ENCODE peak calls at places on chromosome 1, in four cellular contexts. V is astrocyte, T is PC-3, H is neuronal stem cell. N is an unnamed sample. For H3K36me3, the result is how much of the 10 kb centered on the place peaks cover.

GRCh38 chr1:164667600-164667999 is 108.6 kb downstream of the PBX1 start:
- DNase-seq in V (no peak), T (no peak), H (no peak), N (no peak)

GRCh38 chr1:89998306-89998705 is 3.4 kb downstream of the ZNF326 start:
- DNase-seq in V (peak), T (no peak), H (no peak), N (no peak)

GRCh38 chr1:160837558-160838205 is 25.0 kb downstream of the CD244 start:
- DNase-seq in V (peak), T (peak), H (peak), N (no peak)

GRCh38 chr1:188670837-188671236 is 1806.8 kb downstream of the BRINP3 start:
- DNase-seq in V (peak), T (peak), H (no peak), N (no peak)

GRCh38 chr1:39381839-39382238 is 109.6 kb upstream of the BMP8A start:
- DNase-seq in V (peak), T (no peak), H (no peak), N (no peak)

GRCh38 chr1:214380418-214380817 is 99.5 kb downstream of the SMYD2 start:
- DNase-seq in V (peak), T (peak), H (no peak), N (no peak)

GRCh38 chr1:18385239-18385790 is 95.4 kb upstream of the KLHDC7A start:
- DNase-seq in V (no peak), T (no peak), H (no peak), N (no peak)

GRCh38 chr1:46568614-46569013 is 17.2 kb upstream of the KNCN start:
- DNase-seq in V (no peak), T (no peak), H (no peak), N (no peak)

GRCh38 chr1:76669146-76669545 is 198.1 kb upstream of the ST6GALNAC5 start:
- DNase-seq in V (no peak), T (no peak), H (no peak), N (no peak)

GRCh38 chr1:24390924-24391782 is 22.4 kb downstream of the STPG1 start:
- DNase-seq in V (peak), T (peak), H (peak), N (no peak)
- H3K9ac ChIP-seq in V (peak), T (peak), H (no peak), N (peak)

GRCh38 chr1:30874176-30874575 is 34.4 kb downstream of the SDC3 start:
- DNase-seq in V (no peak), T (no peak), H (no peak), N (no peak)

GRCh38 chr1:30870656-30871055 is 37.9 kb downstream of the SDC3 start:
- DNase-seq in V (no peak), T (no peak), H (no peak), N (no peak)

GRCh38 chr1:30872033-30872947 is 36.3 kb downstream of the SDC3 start:
- DNase-seq in V (no peak), T (no peak), H (no peak), N (no peak)

GRCh38 chr1:30871276-30871871 is 37.2 kb downstream of the SDC3 start:
- DNase-seq in V (no peak), T (no peak), H (no peak), N (no peak)

GRCh38 chr1:30872948-30873263 is 35.7 kb downstream of the SDC3 start:
- DNase-seq in V (no peak), T (no peak), H (no peak), N (no peak)
- H3K36me3 ChIP-seq in V (under half), T (under half), H (half or more), N (under half)

GRCh38 chr1:178052650-178053461 is 41.0 kb upstream of the RASAL2 start:
- DNase-seq in V (peak), T (no peak), H (no peak), N (no peak)

GRCh38 chr1:178055093-178055492 is 38.8 kb upstream of the RASAL2 start:
- DNase-seq in V (no peak), T (peak), H (no peak), N (no peak)

GRCh38 chr1:178057131-178057765 is 36.7 kb upstream of the RASAL2 start:
- DNase-seq in V (no peak), T (no peak), H (no peak), N (no peak)

GRCh38 chr1:178057863-178058576 is 35.9 kb upstream of the RASAL2 start:
- DNase-seq in V (peak), T (no peak), H (no peak), N (no peak)

DNA sequence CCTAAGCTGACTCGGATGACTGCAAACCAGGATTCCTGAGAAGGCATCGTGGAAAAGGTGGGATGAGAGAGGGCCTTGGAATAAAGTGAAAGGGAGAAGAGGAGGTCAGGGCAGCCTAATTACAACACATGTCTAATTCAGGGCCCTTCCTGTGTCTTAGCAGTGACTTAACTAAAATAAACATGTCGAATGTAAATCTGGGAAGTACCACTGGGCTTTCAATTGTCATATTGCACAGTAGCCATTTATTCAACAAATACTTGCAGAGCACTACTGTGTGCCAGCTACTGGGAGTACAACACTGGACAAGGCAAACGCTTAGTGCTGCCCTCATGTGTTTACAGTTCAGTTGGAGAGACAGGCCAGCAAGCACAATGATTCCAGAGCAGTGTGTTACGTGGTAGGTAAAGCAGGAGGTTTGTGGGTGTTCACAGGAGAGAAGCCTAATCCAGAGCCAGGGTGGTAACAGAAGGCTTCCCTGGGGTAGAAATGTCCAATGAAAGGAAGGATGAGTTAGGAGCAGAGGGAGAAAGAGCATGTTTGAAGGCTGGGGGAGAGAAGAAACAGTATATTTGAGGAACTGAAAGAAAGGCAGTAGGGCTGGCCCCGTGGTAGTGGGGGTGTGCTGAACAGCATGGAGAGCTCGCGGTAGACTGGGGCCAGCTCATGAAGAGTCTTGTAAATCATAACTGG is 38.0 kb upstream of the RASAL2 start:
- DNase-seq in V (no peak), T (peak), H (no peak), N (no peak)
- H2AFZ ChIP-seq in V (peak), T (peak), H (peak), N (peak)

DNA sequence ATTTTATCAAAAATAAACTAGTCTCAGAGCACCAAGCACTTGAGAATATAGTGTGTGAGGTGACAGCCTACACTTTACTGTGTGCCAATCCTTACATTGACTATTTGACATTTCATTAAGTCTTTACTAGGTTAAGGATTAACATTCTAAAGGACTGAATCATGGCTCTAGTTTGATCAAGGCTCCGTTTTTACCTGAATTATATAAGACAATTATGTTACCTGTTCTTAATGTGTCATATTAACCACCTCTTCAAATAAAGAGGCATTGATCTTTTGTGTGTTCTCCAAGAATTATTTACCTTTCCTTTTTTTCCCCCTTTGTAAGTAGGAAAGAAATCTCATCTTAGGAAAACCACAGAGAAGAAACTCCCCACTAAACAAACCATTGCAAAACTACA is 189.7 kb downstream of the HS2ST1 start:
- DNase-seq in V (no peak), T (peak), H (no peak), N (no peak)
- H3K9ac ChIP-seq in V (no peak), T (no peak), H (no peak), N (no peak)

GRCh38 chr1:109275706-109276345 is 7.1 kb downstream of the PSRC1 start:
- DNase-seq in V (peak), T (peak), H (no peak), N (no peak)
- H3K36me3 ChIP-seq in V (under half), T (under half), H (half or more), N (under half)

GRCh38 chr1:181482001-181482430 is 1.3 kb upstream of the CACNA1E start:
- DNase-seq in V (no peak), T (no peak), H (no peak), N (no peak)
- H2AFZ ChIP-seq in V (peak), T (no peak), H (peak), N (no peak)

GRCh38 chr1:54464477-54465146 is 58.4 kb upstream of the SSBP3 start:
- DNase-seq in V (peak), T (no peak), H (no peak), N (no peak)
- H3K9ac ChIP-seq in V (no peak), T (no peak), H (no peak), N (no peak)

GRCh38 chr1:8408151-8408839 is 90.4 kb downstream of the SLC45A1 start:
- DNase-seq in V (peak), T (peak), H (no peak), N (no peak)
- H3K36me3 ChIP-seq in V (under half), T (under half), H (half or more), N (under half)

GRCh38 chr1:23553206-23553895 is 6.0 kb downstream of the ID3 start:
- DNase-seq in V (no peak), T (no peak), H (no peak), N (no peak)

GRCh38 chr1:23555225-23555801 is 4.0 kb downstream of the ID3 start:
- DNase-seq in V (peak), T (no peak), H (no peak), N (no peak)

GRCh38 chr1:23555949-23556640 is 3.2 kb downstream of the ID3 start:
- DNase-seq in V (peak), T (peak), H (no peak), N (no peak)

GRCh38 chr1:23554481-23555224 is 4.6 kb downstream of the ID3 start:
- DNase-seq in V (peak), T (peak), H (peak), N (no peak)

GRCh38 chr1:23553896-23554480 is 5.3 kb downstream of the ID3 start:
- DNase-seq in V (no peak), T (no peak), H (no peak), N (no peak)
- H2AFZ ChIP-seq in V (peak), T (peak), H (peak), N (peak)

N was measured in keratinocyte.